ENCODE peak calls at places on chromosomes 13 and 19, in seven cellular contexts. G, E, K, Y, B, O and X are unnamed samples.

GRCh38 chr13:111319998-111320911 is at the start of gene TEX29:
- DNase-seq in G (no peak), E (no peak), K (no peak), Y (no peak), B (no peak), O (no peak), X (no peak)

GRCh38 chr13:48194392-48194754 is 38.6 kb upstream of the ITM2B start:
- DNase-seq in G (no peak), E (no peak), K (no peak), Y (no peak), B (no peak), O (no peak), X (no peak)

GRCh38 chr19:40716031-40716654 is 543 bp downstream of the COQ8B start:
- DNase-seq in G (no peak), E (no peak), K (peak), Y (peak), B (no peak), O (no peak), X (no peak)

GRCh38 chr13:100298691-100299090 is 209.8 kb downstream of the PCCA start:
- DNase-seq in G (no peak), E (no peak), K (no peak), Y (no peak), B (no peak), O (no peak), X (no peak)

GRCh38 chr19:27828781-27829275 is 1384.1 kb downstream of the UQCRFS1 start:
- DNase-seq in G (no peak), E (no peak), K (no peak), Y (no peak), B (no peak), O (no peak), X (no peak)

GRCh38 chr13:71378992-71379905 is 487.8 kb downstream of the DACH1 start:
- DNase-seq in G (no peak), E (no peak), K (peak), Y (no peak), B (no peak), O (no peak), X (no peak)

GRCh38 chr19:3801412-3802096 is 15.4 kb upstream of the MATK start:
- DNase-seq in G (peak), E (peak), K (peak), Y (peak), B (peak), O (peak), X (no peak)

GRCh38 chr19:51020988-51021651 is 1.6 kb upstream of the KLK10 start:
- DNase-seq in G (no peak), E (peak), K (peak), Y (peak), B (no peak), O (no peak), X (no peak)

GRCh38 chr19:30942636-30943035 is 406.6 kb downstream of the TSHZ3 start:
- DNase-seq in G (no peak), E (no peak), K (no peak), Y (no peak), B (no peak), O (no peak), X (no peak)

GRCh38 chr19:41218615-41219507 is at the start of gene AXL:
- DNase-seq in G (no peak), E (peak), K (peak), Y (peak), B (peak), O (peak), X (peak)

GRCh38 chr13:113562866-113563265 is 21.7 kb upstream of the TFDP1 start:
- DNase-seq in G (no peak), E (peak), K (no peak), Y (no peak), B (no peak), O (no peak), X (no peak)

GRCh38 chr13:94309997-94310842 is 169.3 kb downstream of the DCT start:
- DNase-seq in G (no peak), E (no peak), K (peak), Y (peak), B (no peak), O (no peak), X (no peak)

GRCh38 chr13:99347911-99348451 is 40.8 kb upstream of the GPR183 start:
- DNase-seq in G (no peak), E (no peak), K (no peak), Y (no peak), B (no peak), O (no peak), X (no peak)

GRCh38 chr13:27820524-27821482 is 28.5 kb downstream of the GSX1 start:
- DNase-seq in G (no peak), E (no peak), K (no peak), Y (no peak), B (no peak), O (no peak), X (no peak)

GRCh38 chr19:38952395-38953165 is 21.8 kb downstream of the MRPS12 start:
- DNase-seq in G (no peak), E (no peak), K (peak), Y (no peak), B (no peak), O (no peak), X (peak)

GRCh38 chr13:19794552-19795143 is 11.9 kb upstream of the PSPC1 start:
- DNase-seq in G (no peak), E (peak), K (no peak), Y (peak), B (no peak), O (peak), X (no peak)

GRCh38 chr13:32323912-32324311 is 8.6 kb downstream of the BRCA2 start:
- DNase-seq in G (no peak), E (no peak), K (peak), Y (peak), B (no peak), O (no peak), X (no peak)

GRCh38 chr19:17337675-17338439 is 504 bp downstream of the GTPBP3 start:
- DNase-seq in G (no peak), E (no peak), K (peak), Y (peak), B (no peak), O (peak), X (no peak)

GRCh38 chr13:99796175-99796819 is 175.3 kb downstream of the ZIC5 start:
- DNase-seq in G (no peak), E (no peak), K (peak), Y (peak), B (no peak), O (no peak), X (peak)

GRCh38 chr13:32527151-32527550 is 11.4 kb downstream of the N4BP2L2 start:
- DNase-seq in G (no peak), E (no peak), K (no peak), Y (no peak), B (no peak), O (no peak), X (no peak)

GRCh38 chr13:30033681-30034447 is 183.4 kb upstream of the UBL3 start:
- DNase-seq in G (no peak), E (no peak), K (peak), Y (peak), B (no peak), O (no peak), X (no peak)

GRCh38 chr13:106373989-106374572 is 161.4 kb downstream of the EFNB2 start:
- DNase-seq in G (no peak), E (no peak), K (peak), Y (no peak), B (no peak), O (no peak), X (no peak)

GRCh38 chr13:104296301-104296700 is 1230.1 kb upstream of the SLC10A2 start:
- DNase-seq in G (no peak), E (no peak), K (no peak), Y (no peak), B (no peak), O (no peak), X (no peak)

GRCh38 chr13:48976677-48977625 is 1.2 kb downstream of the FNDC3A start:
- DNase-seq in G (no peak), E (no peak), K (peak), Y (no peak), B (no peak), O (no peak), X (no peak)

GRCh38 chr13:79749985-79750551 is 269.1 kb downstream of the NDFIP2 start:
- DNase-seq in G (no peak), E (peak), K (peak), Y (peak), B (peak), O (no peak), X (no peak)

GRCh38 chr13:47457631-47458030 is 543.4 kb downstream of the SUCLA2 start:
- DNase-seq in G (no peak), E (no peak), K (peak), Y (peak), B (no peak), O (no peak), X (no peak)

GRCh38 chr19:6778386-6778785 is 5.9 kb downstream of the VAV1 start:
- DNase-seq in G (no peak), E (no peak), K (no peak), Y (no peak), B (no peak), O (no peak), X (no peak)

GRCh38 chr19:7596191-7596937 is 701 bp downstream of the CAMSAP3 start:
- DNase-seq in G (no peak), E (no peak), K (no peak), Y (no peak), B (no peak), O (no peak), X (no peak)

GRCh38 chr13:27770809-27771208 is 21.5 kb upstream of the GSX1 start:
- DNase-seq in G (no peak), E (no peak), K (peak), Y (peak), B (no peak), O (no peak), X (no peak)

GRCh38 chr19:48419158-48419920 is 25.9 kb downstream of the GRIN2D start:
- DNase-seq in G (peak), E (no peak), K (peak), Y (no peak), B (no peak), O (peak), X (peak)

GRCh38 chr19:38064661-38065425 is 157.8 kb downstream of the SIPA1L3 start:
- DNase-seq in G (no peak), E (no peak), K (no peak), Y (no peak), B (no peak), O (no peak), X (no peak)

GRCh38 chr19:1453525-1454371 is 3.8 kb downstream of the APC2 start:
- DNase-seq in G (no peak), E (no peak), K (peak), Y (no peak), B (no peak), O (no peak), X (no peak)
- TF ChIP-seq CTCF in G (no peak), E (no peak), K (no peak), Y (no peak), B (no peak), O (no peak), X (no peak)

GRCh38 chr13:55244991-55245644 is 1895.6 kb upstream of the PRR20A start:
- DNase-seq in G (no peak), E (no peak), K (no peak), Y (no peak), B (no peak), O (no peak), X (peak)
- TF ChIP-seq CTCF in G (no peak), E (no peak), K (no peak), Y (peak), B (no peak), O (no peak), X (peak)

GRCh38 chr19:32316034-32316433 is 29.4 kb upstream of the ZNF507 start:
- DNase-seq in G (no peak), E (no peak), K (no peak), Y (no peak), B (no peak), O (no peak), X (no peak)

GRCh38 chr19:32322541-32322940 is 22.9 kb upstream of the ZNF507 start:
- DNase-seq in G (no peak), E (no peak), K (no peak), Y (no peak), B (no peak), O (no peak), X (no peak)

GRCh38 chr19:32317045-32317444 is 28.4 kb upstream of the ZNF507 start:
- DNase-seq in G (no peak), E (no peak), K (no peak), Y (no peak), B (no peak), O (no peak), X (no peak)

GRCh38 chr19:32313866-32314265 is 31.5 kb upstream of the ZNF507 start:
- DNase-seq in G (no peak), E (no peak), K (no peak), Y (no peak), B (no peak), O (no peak), X (no peak)

GRCh38 chr19:32318884-32319520 is 26.4 kb upstream of the ZNF507 start:
- DNase-seq in G (no peak), E (no peak), K (no peak), Y (peak), B (no peak), O (no peak), X (peak)
- TF ChIP-seq CTCF in G (no peak), E (no peak), K (no peak), Y (no peak), B (no peak), O (no peak), X (peak)

GRCh38 chr19:18866800-18867123 is 29.2 kb downstream of the CERS1 start:
- DNase-seq in G (no peak), E (no peak), K (no peak), Y (no peak), B (no peak), O (no peak), X (no peak)
- TF ChIP-seq CTCF in G (peak), E (no peak), K (no peak), Y (peak), B (no peak), O (no peak), X (peak)

GRCh38 chr19:13905634-13906524 is at the start of the genes BRME1 and CC2D1A:
- DNase-seq in G (peak), E (peak), K (peak), Y (peak), B (peak), O (peak), X (peak)

GRCh38 chr19:13906525-13906904 is 514 bp downstream of the CC2D1A start:
- DNase-seq in G (no peak), E (no peak), K (peak), Y (peak), B (no peak), O (peak), X (no peak)

GRCh38 chr19:13899912-13900584 is 5.9 kb downstream of the BRME1 start:
- DNase-seq in G (no peak), E (no peak), K (peak), Y (no peak), B (no peak), O (no peak), X (no peak)

GRCh38 chr19:13899393-13899792 is 6.5 kb downstream of the BRME1 start:
- DNase-seq in G (no peak), E (no peak), K (no peak), Y (no peak), B (no peak), O (no peak), X (no peak)

DNA sequence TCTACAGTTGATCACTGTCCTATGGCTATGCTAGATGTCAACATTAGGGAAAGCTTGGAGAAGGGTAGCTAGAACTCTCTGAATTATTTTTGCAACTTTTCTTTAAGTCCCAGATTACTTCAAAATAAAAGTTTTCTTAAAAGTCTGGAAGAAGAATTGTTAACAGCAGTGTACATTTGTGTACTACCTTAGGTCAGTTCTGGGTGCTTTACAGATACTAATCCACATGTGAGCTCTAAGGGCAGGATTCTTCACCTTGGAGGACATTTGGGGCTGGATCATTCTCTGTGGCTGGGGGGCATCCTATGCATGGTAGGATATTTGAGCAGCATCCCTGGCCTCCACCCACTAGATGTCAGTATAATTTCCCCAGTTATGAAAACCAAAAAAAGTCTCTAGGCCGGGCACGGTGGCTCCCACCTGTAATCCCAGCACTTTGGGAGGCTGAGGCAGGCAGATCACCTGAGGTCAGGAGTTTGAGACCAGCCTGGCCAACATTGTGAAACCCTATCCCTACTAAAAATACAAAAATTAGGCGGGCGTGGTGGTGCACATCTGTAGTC is 2.8 kb downstream of the BRME1 start:
- DNase-seq in G (no peak), E (no peak), K (peak), Y (no peak), B (no peak), O (no peak), X (no peak)
- TF ChIP-seq CTCF in G (peak), E (no peak), K (peak), Y (peak), B (peak), O (no peak), X (peak)

GRCh38 chr13:23871616-23872220 is 17.5 kb downstream of the MIPEP start:
- DNase-seq in G (no peak), E (no peak), K (peak), Y (peak), B (no peak), O (no peak), X (no peak)

GRCh38 chr13:23870356-23871146 is 18.6 kb downstream of the MIPEP start:
- DNase-seq in G (no peak), E (no peak), K (peak), Y (no peak), B (no peak), O (no peak), X (no peak)

GRCh38 chr13:23881408-23881785 is 7.8 kb downstream of the MIPEP start:
- DNase-seq in G (no peak), E (no peak), K (no peak), Y (no peak), B (no peak), O (no peak), X (no peak)

DNA sequence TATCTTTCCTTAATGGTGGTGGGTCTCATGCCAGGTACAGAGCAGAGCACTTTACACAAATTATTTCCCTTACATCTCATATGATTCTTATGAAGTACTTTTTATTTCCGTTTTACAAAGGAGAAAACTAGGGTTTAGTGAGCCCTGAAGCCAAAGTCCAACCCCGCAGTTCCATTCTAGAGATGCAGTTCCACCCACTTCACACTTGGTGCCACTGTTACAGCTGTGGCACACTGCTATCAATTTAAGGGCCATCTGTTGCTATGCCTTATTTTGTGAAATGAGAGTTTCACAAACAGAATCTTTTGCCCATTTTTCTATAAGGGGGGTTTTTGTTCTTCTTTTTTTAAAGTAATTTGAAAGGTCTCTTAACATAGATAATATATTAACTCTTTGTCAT is 12.9 kb downstream of the MIPEP start:
- DNase-seq in G (no peak), E (no peak), K (peak), Y (no peak), B (no peak), O (no peak), X (no peak)
- TF ChIP-seq CTCF in G (no peak), E (no peak), K (peak), Y (peak), B (peak), O (peak), X (peak)